ENCODE peak calls at places on chromosomes 13 and 19, in nine cellular contexts. A is psoas muscle; Q is thoracic aorta; D is mucosa of descending colon; Y is right lobe of liver; K is tibial nerve; N is CD8-positive, alpha-beta T cell; B is Caco-2; S is body of pancreas. X is an unnamed sample. For H3K4me1, the result is how much of the 10 kb centered on the place peaks cover.

GRCh38 chr19:31054430-31054829 is 294.8 kb downstream of the TSHZ3 start:
- DNase-seq in A (no peak), Q (no peak), D (peak), Y (no peak), K (no peak), N (no peak), B (peak), S (peak), X (peak)

GRCh38 chr13:51534075-51534817 is 50.0 kb upstream of the WDFY2 start:
- DNase-seq in A (peak), Q (no peak), D (peak), Y (no peak), K (no peak), N (peak), B (no peak), S (peak), X (peak)

GRCh38 chr13:34347784-34348573 is 530.0 kb downstream of the RFC3 start:
- DNase-seq in A (no peak), Q (no peak), D (no peak), Y (no peak), K (no peak), N (no peak), B (no peak), S (peak), X (no peak)

GRCh38 chr13:106468207-106468606 is 67.3 kb downstream of the EFNB2 start:
- DNase-seq in A (no peak), Q (no peak), D (no peak), Y (no peak), K (no peak), N (no peak), B (no peak), S (peak), X (no peak)

GRCh38 chr19:801030-801860 is 4.0 kb downstream of the PTBP1 start:
- DNase-seq in A (peak), Q (peak), D (peak), Y (peak), K (no peak), N (no peak), B (no peak), S (peak), X (peak)

GRCh38 chr19:2164020-2164988 is 571 bp downstream of the DOT1L start:
- DNase-seq in A (no peak), Q (no peak), D (no peak), Y (no peak), K (no peak), N (no peak), B (no peak), S (no peak), X (no peak)

GRCh38 chr13:67299072-67299635 is 69.0 kb upstream of the PCDH9 start:
- DNase-seq in A (no peak), Q (no peak), D (no peak), Y (no peak), K (no peak), N (no peak), B (no peak), S (no peak), X (no peak)

GRCh38 chr19:42255766-42256750 is 1.1 kb upstream of the ERF start:
- DNase-seq in A (peak), Q (no peak), D (peak), Y (peak), K (no peak), N (no peak), B (no peak), S (peak), X (peak)

GRCh38 chr19:35107541-35107939 is 8.1 kb upstream of the FXYD3 start:
- DNase-seq in A (no peak), Q (no peak), D (peak), Y (no peak), K (peak), N (no peak), B (peak), S (peak), X (no peak)

GRCh38 chr19:2213799-2214198 is 22.3 kb downstream of the PLEKHJ1 start:
- DNase-seq in A (peak), Q (no peak), D (no peak), Y (no peak), K (no peak), N (no peak), B (no peak), S (no peak), X (no peak)

GRCh38 chr13:95251641-95252040 is 49.6 kb downstream of the ABCC4 start:
- DNase-seq in A (no peak), Q (no peak), D (no peak), Y (no peak), K (no peak), N (no peak), B (no peak), S (no peak), X (no peak)

GRCh38 chr19:8445488-8446001 is 770 bp downstream of the HNRNPM start:
- DNase-seq in A (peak), Q (no peak), D (peak), Y (peak), K (no peak), N (peak), B (peak), S (peak), X (peak)

GRCh38 chr19:6213266-6213595 is 66.5 kb downstream of the MLLT1 start:
- DNase-seq in A (peak), Q (no peak), D (no peak), Y (no peak), K (no peak), N (no peak), B (no peak), S (no peak), X (no peak)

GRCh38 chr13:25874907-25875306 is 176.9 kb downstream of the SHISA2 start:
- DNase-seq in A (no peak), Q (no peak), D (no peak), Y (no peak), K (no peak), N (peak), B (no peak), S (peak), X (no peak)

GRCh38 chr13:52359534-52359933 is 46.4 kb downstream of the THSD1 start:
- DNase-seq in A (no peak), Q (no peak), D (no peak), Y (no peak), K (no peak), N (no peak), B (no peak), S (no peak), X (no peak)

GRCh38 chr19:10544242-10544752 is 593 bp downstream of the ATG4D start:
- DNase-seq in A (no peak), Q (no peak), D (peak), Y (peak), K (no peak), N (no peak), B (peak), S (peak), X (no peak)

GRCh38 chr13:106011600-106011999 is 523.9 kb downstream of the EFNB2 start:
- DNase-seq in A (no peak), Q (no peak), D (no peak), Y (no peak), K (no peak), N (no peak), B (no peak), S (no peak), X (no peak)

GRCh38 chr19:48819366-48819816 is 8.6 kb upstream of the BCAT2 start:
- DNase-seq in A (peak), Q (peak), D (peak), Y (peak), K (peak), N (no peak), B (no peak), S (peak), X (peak)

GRCh38 chr13:112970552-112971287 is 1.7 kb downstream of the MCF2L start:
- DNase-seq in A (peak), Q (no peak), D (peak), Y (no peak), K (no peak), N (no peak), B (peak), S (no peak), X (no peak)

GRCh38 chr13:112967666-112968379 is 1.2 kb upstream of the MCF2L start:
- DNase-seq in A (peak), Q (no peak), D (peak), Y (no peak), K (no peak), N (no peak), B (peak), S (no peak), X (no peak)

GRCh38 chr13:112969692-112970338 is 801 bp downstream of the MCF2L start:
- DNase-seq in A (peak), Q (no peak), D (no peak), Y (no peak), K (no peak), N (no peak), B (peak), S (no peak), X (no peak)

GRCh38 chr13:112968380-112968909 is 569 bp upstream of the MCF2L start:
- DNase-seq in A (peak), Q (no peak), D (peak), Y (peak), K (no peak), N (peak), B (peak), S (peak), X (no peak)

GRCh38 chr13:112968910-112969691 is at the start of gene MCF2L:
- DNase-seq in A (peak), Q (no peak), D (peak), Y (peak), K (no peak), N (peak), B (peak), S (peak), X (peak)
- TF ChIP-seq CTCF in A (no peak), Q (no peak), D (no peak), Y (peak), K (peak), N (no peak), B (no peak), S (peak), X (peak)

DNA sequence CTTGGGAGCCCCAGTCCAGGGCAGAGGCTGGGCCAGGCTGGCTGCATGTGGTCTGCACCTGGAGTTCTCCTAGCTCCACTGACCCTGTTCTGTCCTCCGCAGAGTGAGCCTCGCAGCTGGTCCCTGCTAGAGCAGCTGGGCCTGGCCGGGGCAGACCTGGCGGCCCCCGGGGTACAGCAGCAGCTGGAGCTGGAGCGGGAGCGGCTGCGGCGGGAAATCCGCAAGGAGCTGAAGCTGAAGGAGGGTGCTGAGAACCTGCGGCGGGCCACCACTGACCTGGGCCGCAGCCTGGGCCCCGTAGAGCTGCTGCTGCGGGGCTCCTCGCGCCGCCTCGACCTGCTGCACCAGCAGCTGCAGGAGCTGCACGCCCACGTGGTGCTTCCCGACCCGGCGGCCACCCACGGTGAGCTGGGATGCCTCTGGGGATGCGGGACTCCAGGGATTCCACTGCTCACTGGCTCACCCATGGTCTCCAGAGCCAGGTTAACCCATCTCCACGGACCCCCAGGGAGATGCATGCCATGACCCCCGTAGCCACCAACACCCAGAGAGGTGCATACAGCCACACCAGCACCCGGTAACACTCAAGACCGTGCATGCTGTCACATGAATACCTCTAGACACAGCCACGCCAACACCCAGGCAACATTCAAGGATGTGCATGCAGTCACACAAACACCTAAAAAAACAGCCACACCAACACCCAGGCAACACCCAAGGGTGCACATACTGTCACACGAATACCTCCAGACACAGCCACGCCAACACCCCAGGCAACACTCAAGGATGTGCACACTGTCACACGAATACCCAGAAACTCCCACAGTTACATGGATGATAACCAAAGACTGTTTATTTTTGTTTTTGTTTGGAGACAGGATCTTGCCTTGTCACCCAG is 8.2 kb downstream of the PKN1 start:
- DNase-seq in A (no peak), Q (no peak), D (no peak), Y (no peak), K (no peak), N (no peak), B (no peak), S (no peak), X (no peak)
- H3K4me3 ChIP-seq in A (no peak), Q (no peak), D (no peak), Y (no peak), K (no peak), N (peak), B (no peak), S (no peak), X (no peak)

GRCh38 chr13:48626726-48627451 is 26.8 kb upstream of the CYSLTR2 start:
- DNase-seq in A (no peak), Q (no peak), D (no peak), Y (no peak), K (no peak), N (no peak), B (no peak), S (no peak), X (no peak)

GRCh38 chr13:48625396-48626076 is 28.2 kb upstream of the CYSLTR2 start:
- DNase-seq in A (no peak), Q (no peak), D (no peak), Y (no peak), K (no peak), N (no peak), B (no peak), S (no peak), X (no peak)

GRCh38 chr13:48624016-48624415 is 29.7 kb upstream of the CYSLTR2 start:
- DNase-seq in A (no peak), Q (no peak), D (no peak), Y (no peak), K (no peak), N (no peak), B (no peak), S (no peak), X (no peak)

GRCh38 chr13:48624858-48625257 is 28.9 kb upstream of the CYSLTR2 start:
- DNase-seq in A (no peak), Q (no peak), D (no peak), Y (no peak), K (no peak), N (no peak), B (no peak), S (no peak), X (no peak)

DNA sequence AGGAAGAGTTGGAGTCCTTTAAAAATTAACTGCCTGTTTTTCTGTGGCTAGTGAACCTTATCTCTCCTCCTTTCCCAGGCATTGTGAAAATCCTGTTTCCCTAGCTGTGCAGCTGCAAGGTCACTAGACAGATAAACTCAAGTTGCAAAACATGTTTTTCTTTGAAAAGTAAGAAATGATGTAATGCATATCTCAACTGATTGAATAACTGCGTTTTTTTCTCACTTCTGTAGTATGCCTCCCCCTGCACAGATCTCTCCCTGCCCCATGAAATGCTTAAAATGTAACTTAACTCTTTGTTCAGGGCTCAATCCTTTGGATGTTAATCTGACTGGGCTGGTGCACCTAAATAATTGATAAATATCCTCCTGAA is 27.7 kb upstream of the CYSLTR2 start:
- DNase-seq in A (no peak), Q (no peak), D (no peak), Y (no peak), K (no peak), N (no peak), B (peak), S (peak), X (no peak)
- H3K4me1 ChIP-seq in A (under half), Q (under half), D (under half), Y (under half), K (under half), N (under half), B (under half), S (half or more), X (under half)

GRCh38 chr13:89363144-89363543 is 1692.0 kb downstream of the SLITRK5 start:
- DNase-seq in A (no peak), Q (no peak), D (no peak), Y (no peak), K (no peak), N (no peak), B (no peak), S (no peak), X (no peak)

DNA sequence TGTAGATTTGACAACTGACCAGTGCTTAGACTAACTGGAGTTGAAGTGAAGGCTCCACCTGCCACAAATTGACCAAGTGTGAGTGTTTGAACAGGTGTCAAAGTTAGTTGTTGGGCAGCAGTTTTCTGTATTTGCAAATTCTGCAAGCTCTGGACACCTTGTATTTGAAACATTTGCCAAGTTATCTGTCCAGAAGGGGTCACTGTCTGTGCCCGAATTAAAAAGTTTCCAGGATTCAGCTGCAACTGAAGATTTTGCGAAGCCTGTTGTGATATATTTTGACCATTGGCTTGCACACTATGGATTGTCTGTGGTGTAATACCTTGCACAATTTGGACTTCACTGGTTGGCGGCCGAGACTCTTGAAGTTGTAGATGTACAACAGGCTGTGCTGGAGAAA is 1690.7 kb downstream of the SLITRK5 start:
- DNase-seq in A (no peak), Q (no peak), D (no peak), Y (no peak), K (no peak), N (no peak), B (no peak), S (no peak), X (no peak)
- TF ChIP-seq CTCF in A (no peak), Q (no peak), D (no peak), Y (peak), K (no peak), N (no peak), B (no peak), S (no peak), X (no peak)

GRCh38 chr19:17842663-17843313 is 5.0 kb downstream of the JAK3 start:
- DNase-seq in A (no peak), Q (no peak), D (no peak), Y (no peak), K (no peak), N (no peak), B (no peak), S (no peak), X (no peak)
- H3K4me3 ChIP-seq in A (peak), Q (peak), D (no peak), Y (no peak), K (peak), N (no peak), B (no peak), S (no peak), X (peak)

GRCh38 chr19:45166723-45167252 is 6.0 kb upstream of the NKPD1 start:
- DNase-seq in A (no peak), Q (no peak), D (no peak), Y (no peak), K (no peak), N (no peak), B (no peak), S (no peak), X (no peak)

GRCh38 chr19:45163751-45164150 is 3.0 kb upstream of the NKPD1 start:
- DNase-seq in A (no peak), Q (no peak), D (no peak), Y (no peak), K (no peak), N (no peak), B (no peak), S (no peak), X (no peak)

GRCh38 chr19:45162464-45163143 is 1.8 kb upstream of the NKPD1 start:
- DNase-seq in A (no peak), Q (no peak), D (no peak), Y (no peak), K (no peak), N (no peak), B (no peak), S (no peak), X (no peak)

GRCh38 chr19:45163156-45163555 is 2.4 kb upstream of the NKPD1 start:
- DNase-seq in A (no peak), Q (no peak), D (no peak), Y (no peak), K (no peak), N (no peak), B (no peak), S (no peak), X (no peak)

DNA sequence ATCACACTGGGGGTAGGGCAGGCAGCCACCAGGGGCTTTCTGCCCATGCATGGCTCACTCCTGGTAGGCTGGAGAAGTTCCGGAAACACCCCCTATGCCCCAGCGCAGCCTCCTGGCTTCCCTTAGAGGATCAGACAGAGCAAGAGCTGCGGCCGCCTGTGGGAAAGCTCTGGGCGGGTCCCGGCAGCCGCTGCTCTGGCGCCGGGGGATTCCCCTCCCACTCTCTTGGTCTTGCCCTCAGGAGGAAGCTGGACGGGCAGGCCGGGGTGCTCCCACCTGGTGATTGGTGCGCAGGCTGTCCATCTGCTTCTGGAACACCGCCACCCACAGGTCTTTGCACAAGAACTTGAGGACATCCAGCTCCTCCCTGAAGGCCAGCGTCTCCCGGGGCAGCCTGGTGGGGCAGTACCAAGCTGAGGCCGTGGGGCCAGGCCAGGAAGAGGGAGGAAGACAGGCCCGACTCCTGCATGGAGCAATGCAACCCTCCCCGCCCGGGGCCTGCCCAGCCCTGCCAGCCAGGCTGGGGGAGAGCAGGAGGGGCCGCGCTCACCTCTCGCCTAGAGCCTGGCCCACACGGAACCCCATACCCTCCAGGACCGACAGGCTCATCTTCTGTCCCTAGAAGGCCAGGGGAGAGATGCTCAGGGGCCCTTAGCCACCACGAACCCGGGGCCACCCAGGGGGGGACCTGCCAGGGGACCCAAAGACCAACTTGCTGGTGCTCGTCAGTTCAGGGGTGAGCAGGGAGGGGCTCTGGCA is 4.0 kb upstream of the NKPD1 start:
- DNase-seq in A (no peak), Q (no peak), D (peak), Y (peak), K (no peak), N (peak), B (no peak), S (peak), X (peak)
- H3K4me1 ChIP-seq in A (under half), Q (under half), D (under half), Y (under half), K (under half), N (under half), B (under half), S (under half), X (under half)

DNA sequence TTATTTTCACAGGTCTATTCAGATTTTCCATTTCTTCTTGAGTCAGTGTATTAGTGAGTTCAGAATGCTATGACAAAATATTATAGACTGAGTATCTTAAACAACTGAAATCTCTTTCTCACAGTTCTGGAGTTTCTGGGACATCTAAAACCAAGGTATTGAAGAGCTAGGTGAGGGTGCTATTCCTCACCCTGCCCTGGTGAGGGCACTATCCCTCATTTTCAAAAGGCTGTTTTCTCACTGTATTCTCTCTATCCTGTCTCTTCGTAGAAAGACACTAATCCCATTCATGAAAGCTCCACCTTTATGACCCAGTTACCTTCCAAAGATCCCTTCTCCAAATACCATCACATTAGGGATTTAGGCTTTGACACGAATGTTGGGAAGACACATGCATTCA is 1617.1 kb downstream of the PCDH9 start:
- DNase-seq in A (no peak), Q (no peak), D (no peak), Y (no peak), K (no peak), N (no peak), B (no peak), S (no peak), X (no peak)
- TF ChIP-seq CTCF in A (no peak), Q (no peak), D (no peak), Y (no peak), K (no peak), N (no peak), B (peak), S (no peak), X (no peak)

X was measured in heart right ventricle.